ENCODE peak calls at places on chromosomes 7 and 10, in six cellular contexts. Y is occipital lobe, Z is skeletal muscle cell, D is EH, J is renal cortical epithelial cell, R is anterior cingulate cortex. U is an unnamed sample.

GRCh38 chr7:107461938-107462533 is 7.8 kb upstream of the GPR22 start:
- DNase-seq in J (no peak), Y (no peak), Z (no peak), D (no peak), R (no peak), U (no peak)

GRCh38 chr10:103640436-103641181 is 147.1 kb downstream of the NEURL1 start:
- DNase-seq in D (peak; percentile 76), Z (no peak), Y (no peak), R (no peak), J (no peak), U (no peak)

GRCh38 chr7:46613116-46613515 is 692.0 kb upstream of the IGFBP3 start:
- DNase-seq in J (no peak), R (no peak), Y (no peak), D (no peak), Z (no peak), U (no peak)

GRCh38 chr10:104706886-104707285 is 65.8 kb downstream of the SORCS3 start:
- DNase-seq in R (no peak), J (peak; percentile 88), Y (no peak), D (no peak), Z (no peak), U (no peak)

GRCh38 chr10:24721254-24722106 is 2.2 kb downstream of the ARHGAP21 start:
- DNase-seq in D (peak; percentile 49), Y (peak; percentile 46), Z (no peak), J (no peak), R (peak; percentile 14), U (peak; percentile 16)

GRCh38 chr10:9437131-9437530 is 1382.6 kb downstream of the GATA3 start:
- DNase-seq in Y (no peak), J (no peak), D (no peak), Z (peak; percentile 1), R (no peak), U (no peak)

GRCh38 chr7:5469375-5470166 is 45.9 kb upstream of the TNRC18 start:
- DNase-seq in J (no peak), R (no peak), Z (no peak), D (no peak), Y (peak; percentile 30), U (no peak)

GRCh38 chr7:2480071-2480410 is 3.8 kb upstream of the GRIFIN start:
- DNase-seq in D (no peak), Z (no peak), Y (no peak), R (no peak), J (no peak), U (no peak)

GRCh38 chr10:128879441-128880175 is 587.4 kb upstream of the MGMT start:
- DNase-seq in R (no peak), J (no peak), Z (no peak), Y (no peak), D (no peak), U (no peak)

GRCh38 chr10:49568235-49568634 is 29.3 kb upstream of the ERCC6 start:
- DNase-seq in J (no peak), Z (no peak), R (no peak), Y (no peak), D (peak; percentile 89), U (peak; percentile 70)

GRCh38 chr10:24496066-24496465 is 227.6 kb downstream of the ARHGAP21 start:
- DNase-seq in R (no peak), Z (no peak), Y (no peak), D (no peak), J (no peak), U (no peak)

GRCh38 chr7:100674441-100675407 is 1.2 kb downstream of the GNB2 start:
- DNase-seq in R (no peak), Z (no peak), J (no peak), Y (no peak), D (peak; percentile 16), U (peak; percentile 40)

GRCh38 chr10:110268442-110268841 is 36.3 kb downstream of the SMNDC1 start:
- DNase-seq in D (no peak), Z (no peak), Y (no peak), R (no peak), J (peak; percentile 5), U (no peak)

GRCh38 chr10:58399410-58399809 is 14.2 kb downstream of the TFAM start:
- DNase-seq in Y (no peak), Z (no peak), J (peak; percentile 35), R (no peak), D (peak; percentile 37), U (peak; percentile 24)

GRCh38 chr7:4057289-4057616 is 624.8 kb upstream of the FOXK1 start:
- DNase-seq in Y (no peak), J (no peak), D (no peak), Z (no peak), R (no peak), U (no peak)

GRCh38 chr10:73871915-73872710 is 2.2 kb downstream of the CAMK2G start:
- DNase-seq in R (peak; percentile 21), Z (no peak), D (peak; percentile 50), Y (peak; percentile 27), J (peak; percentile 13), U (peak; percentile 51)

GRCh38 chr10:97401455-97401919 is 347 bp upstream of the RRP12 start:
- DNase-seq in Y (no peak), J (no peak), R (no peak), D (no peak), Z (no peak), U (no peak)

GRCh38 chr7:38798552-38799267 is 110.3 kb downstream of the VPS41 start:
- DNase-seq in Y (no peak), J (no peak), D (no peak), R (no peak), Z (no peak), U (no peak)

GRCh38 chr10:80829151-80829550 is 291.4 kb downstream of the SH2D4B start:
- DNase-seq in Z (no peak), Y (no peak), D (no peak), R (no peak), J (no peak), U (no peak)

GRCh38 chr7:83677180-83677866 is 28.4 kb upstream of the SEMA3E start:
- DNase-seq in R (no peak), J (peak; percentile 92), D (peak; percentile 78), Z (peak; percentile 93), Y (no peak), U (peak; percentile 74)

GRCh38 chr10:69734797-69735468 is 66.8 kb upstream of the COL13A1 start:
- DNase-seq in Z (no peak), J (no peak), Y (no peak), D (no peak), R (no peak), U (no peak)

GRCh38 chr10:52771534-52772455 is 789 bp downstream of the MBL2 start:
- DNase-seq in Z (no peak), J (peak; percentile 94), R (no peak), D (no peak), Y (no peak), U (peak; percentile 44)

GRCh38 chr7:140330595-140330994 is 67.7 kb downstream of the SLC37A3 start:
- DNase-seq in R (no peak), D (no peak), J (no peak), Y (no peak), Z (no peak), U (no peak)

GRCh38 chr10:1873916-1874315 is 136.6 kb upstream of the ADARB2 start:
- DNase-seq in Z (no peak), Y (no peak), R (no peak), D (no peak), J (no peak), U (no peak)

GRCh38 chr10:100743626-100744135 is 1.7 kb upstream of the PAX2 start:
- DNase-seq in Y (no peak), D (peak; percentile 75), Z (no peak), R (peak; percentile 12), J (peak; percentile 81), U (peak; percentile 73)

GRCh38 chr7:13017325-13017853 is 330.0 kb downstream of the ARL4A start:
- DNase-seq in Y (peak; percentile 27), D (peak; percentile 9), R (no peak), Z (peak; percentile 56), J (peak; percentile 70), U (peak; percentile 22)

GRCh38 chr10:120975072-120975910 is 124.1 kb downstream of the WDR11 start:
- DNase-seq in R (no peak), D (no peak), Y (no peak), J (no peak), Z (no peak), U (no peak)

U was measured in GM03348.